ENCODE peak calls at places on chromosomes 4 and X, in nine cellular contexts. S, U, N, P, H, Q, D, B and R are unnamed samples.
A peak's percentile ranks its signal among the peaks of the same experiment; 100 is the strongest.

GRCh38 chr4:183412836-183413561 is 31.4 kb upstream of the CDKN2AIP start:
- DNase-seq in S (no peak), U (no peak), N (no peak), P (no peak), H (no peak), Q (no peak), D (no peak), B (no peak), R (no peak)

GRCh38 chr4:184471872-184472539 is 2.3 kb downstream of the IRF2 start:
- DNase-seq in S (no peak), U (peak; percentile 40), N (no peak), P (no peak), H (peak; percentile 9), Q (peak; percentile 30), D (peak; percentile 50), B (no peak), R (no peak)

GRCh38 chr4:120683902-120684540 is 238.5 kb downstream of the PRDM5 start:
- DNase-seq in S (no peak), U (no peak), N (no peak), P (no peak), H (no peak), Q (no peak), D (peak; percentile 48), B (no peak), R (no peak)

GRCh38 chrX:85084770-85085393 is 81.2 kb downstream of the APOOL start:
- DNase-seq in S (no peak), U (peak; percentile 46), N (peak; percentile 15), P (peak; percentile 1), H (peak; percentile 54), Q (peak; percentile 49), D (peak; percentile 37), B (peak; percentile 5), R (no peak)

GRCh38 chr4:114250439-114250891 is 271.0 kb upstream of the ARSJ start:
- DNase-seq in S (no peak), U (peak; percentile 69), N (no peak), P (no peak), H (no peak), Q (peak; percentile 78), D (peak; percentile 46), B (no peak), R (no peak)

GRCh38 chr4:15930314-15930713 is 8.2 kb downstream of the FGFBP1 start:
- DNase-seq in S (no peak), U (no peak), N (no peak), P (no peak), H (no peak), Q (no peak), D (no peak), B (no peak), R (no peak)

GRCh38 chrX:96183843-96184242 is 500.8 kb upstream of the DIAPH2 start:
- DNase-seq in S (no peak), U (peak; percentile 37), N (no peak), P (no peak), H (no peak), Q (peak; percentile 1), D (peak; percentile 0), B (no peak), R (no peak)

GRCh38 chr4:52588771-52589591 is 70.1 kb downstream of the USP46 start:
- DNase-seq in S (peak; percentile 62), U (peak; percentile 76), N (no peak), P (no peak), H (peak; percentile 99), Q (peak; percentile 97), D (peak; percentile 100), B (peak; percentile 87), R (no peak)

GRCh38 chr4:147479817-147480216 is 1.1 kb upstream of the EDNRA start:
- DNase-seq in S (peak; percentile 78), U (peak; percentile 88), N (no peak), P (no peak), H (peak; percentile 88), Q (peak; percentile 47), D (peak; percentile 49), B (no peak), R (peak; percentile 48)

GRCh38 chr4:108116423-108117168 is 52.1 kb downstream of the LEF1 start:
- DNase-seq in S (no peak), U (no peak), N (no peak), P (no peak), H (no peak), Q (no peak), D (no peak), B (no peak), R (no peak)

GRCh38 chr4:100819505-100819904 is 301.7 kb upstream of the EMCN start:
- DNase-seq in S (no peak), U (no peak), N (no peak), P (no peak), H (no peak), Q (no peak), D (no peak), B (no peak), R (peak; percentile 1)
- H3K27ac ChIP-seq in S (no peak overlapping the region), U (no peak overlapping the region), N (no peak overlapping the region), P (no peak overlapping the region), H (no peak overlapping the region), Q (no peak overlapping the region), D (no peak overlapping the region), B (no peak overlapping the region), R (no peak overlapping the region)

DNA sequence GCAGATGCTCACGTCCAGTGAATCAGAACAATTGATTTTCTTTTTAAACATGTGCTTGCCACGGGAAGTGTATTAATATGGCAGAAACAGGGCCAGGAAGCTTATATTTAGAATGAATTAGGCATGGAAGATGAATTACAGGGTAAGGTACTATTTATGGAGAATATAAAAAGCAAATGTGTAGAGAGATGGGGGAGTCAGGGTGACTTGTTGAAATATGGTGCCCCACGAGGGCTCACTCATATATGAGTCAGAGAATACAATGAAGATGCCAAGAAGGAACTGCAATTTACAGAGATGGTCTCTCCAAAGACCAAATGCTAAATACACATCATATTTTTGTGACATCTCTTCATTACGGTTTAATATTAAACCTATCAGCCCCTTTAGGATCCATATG is 385.1 kb downstream of the ARHGAP24 start:
- DNase-seq in S (no peak), U (peak; percentile 49), N (no peak), P (no peak), H (peak; percentile 27), Q (peak; percentile 52), D (no peak), B (no peak), R (no peak)
- H3K27ac ChIP-seq in S (peak overlapping the region; percentile 9), U (no peak overlapping the region), N (no peak overlapping the region), P (no peak overlapping the region), H (no peak overlapping the region), Q (no peak overlapping the region), D (no peak overlapping the region), B (no peak overlapping the region), R (no peak overlapping the region)

GRCh38 chr4:41631538-41631937 is 93.6 kb downstream of the LIMCH1 start:
- DNase-seq in S (no peak), U (no peak), N (no peak), P (no peak), H (no peak), Q (no peak), D (no peak), B (no peak), R (no peak)
- H3K27ac ChIP-seq in S (peak overlapping the region; percentile 24), U (no peak overlapping the region), N (no peak overlapping the region), P (no peak overlapping the region), H (no peak overlapping the region), Q (no peak overlapping the region), D (no peak overlapping the region), B (no peak overlapping the region), R (no peak overlapping the region)

DNA sequence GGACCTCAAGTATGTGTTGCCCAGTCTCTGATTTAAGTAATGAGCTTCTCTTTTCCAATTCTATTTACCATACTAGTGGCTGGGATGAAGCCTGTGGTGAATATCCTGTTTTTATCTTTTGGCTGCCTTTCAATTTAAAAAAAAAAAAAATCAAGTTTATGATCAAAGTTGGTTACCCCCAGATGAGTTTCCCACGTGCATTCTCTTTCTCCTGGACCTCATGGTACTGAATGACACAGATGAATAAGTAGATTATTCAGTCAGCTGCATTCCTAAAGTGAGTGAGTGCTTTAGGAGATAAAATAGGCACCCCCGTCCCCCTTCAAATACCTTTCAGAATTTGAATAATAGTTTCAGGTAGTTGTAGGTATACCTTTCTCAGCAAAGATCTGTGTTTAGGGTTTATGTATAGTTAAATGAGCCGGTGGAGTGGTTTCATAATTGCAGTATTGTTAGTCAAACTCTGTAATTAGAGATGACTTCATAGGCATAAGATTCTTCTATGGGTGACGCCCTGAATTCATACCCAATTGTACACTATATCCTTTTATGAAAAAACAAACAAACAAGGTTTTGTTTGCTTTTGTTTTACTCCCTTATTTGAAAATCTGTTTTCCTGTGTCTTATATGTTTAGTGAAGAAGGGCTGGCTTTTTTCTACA is 41.9 kb downstream of the PLS3 start:
- DNase-seq in S (no peak), U (no peak), N (no peak), P (no peak), H (no peak), Q (no peak), D (peak; percentile 35), B (no peak), R (no peak)
- H3K27ac ChIP-seq in S (no peak overlapping the region), U (no peak overlapping the region), N (no peak overlapping the region), P (no peak overlapping the region), H (peak overlapping the region; percentile 74), Q (no peak overlapping the region), D (no peak overlapping the region), B (peak overlapping the region; percentile 76), R (peak overlapping the region; percentile 12)